ENCODE peak calls at places on chromosome 18, in four cellular contexts. W is H9, P is neuronal stem cell, C is IMR-90. Q is an unnamed sample.

GRCh38 chr18:22691988-22692710 is 241.0 kb upstream of the RBBP8 start:
- DNase-seq in C (peak; percentile 95), P (no peak), W (no peak), Q (peak; percentile 82)

GRCh38 chr18:49582579-49582978 is 20.7 kb downstream of the LIPG start:
- DNase-seq in W (no peak), P (no peak), C (peak; percentile 13), Q (peak; percentile 32)

GRCh38 chr18:21508302-21508701 is 92.2 kb downstream of the ESCO1 start:
- DNase-seq in C (no peak), P (no peak), W (no peak), Q (no peak)

GRCh38 chr18:48942086-48942485 is 8.7 kb downstream of the SMAD7 start:
- DNase-seq in W (no peak), P (no peak), C (no peak), Q (no peak)

GRCh38 chr18:48828713-48829442 is 121.9 kb downstream of the SMAD7 start:
- DNase-seq in P (no peak), W (peak; percentile 34), C (no peak), Q (no peak)

GRCh38 chr18:48374423-48375149 is 34.6 kb downstream of the ZBTB7C start:
- DNase-seq in P (no peak), W (no peak), C (no peak), Q (no peak)

GRCh38 chr18:59478591-59478990 is 119.5 kb upstream of the LMAN1 start:
- DNase-seq in W (no peak), P (no peak), C (peak; percentile 47), Q (no peak)

GRCh38 chr18:49742563-49743295 is 70.6 kb downstream of the ACAA2 start:
- DNase-seq in W (no peak), C (no peak), P (no peak), Q (no peak)

GRCh38 chr18:49613141-49613641 is 51.3 kb downstream of the LIPG start:
- DNase-seq in W (peak; percentile 92), C (no peak), P (peak; percentile 71), Q (no peak)

GRCh38 chr18:14769381-14769780 is 21.4 kb downstream of the ANKRD30B start:
- DNase-seq in P (no peak), W (no peak), C (no peak), Q (no peak)

GRCh38 chr18:72460210-72460680 is 83.9 kb downstream of the CBLN2 start:
- DNase-seq in P (no peak), W (no peak), C (peak; percentile 6), Q (no peak)

GRCh38 chr18:74116628-74117554 is 30.7 kb downstream of the FBXO15 start:
- DNase-seq in W (peak; percentile 67), C (peak; percentile 65), P (no peak), Q (peak; percentile 58)

GRCh38 chr18:36186461-36187137 is 698 bp upstream of the MOCOS start:
- DNase-seq in P (no peak), C (no peak), W (peak; percentile 60), Q (peak; percentile 17)

GRCh38 chr18:43013489-43013888 is 102.0 kb downstream of the RIT2 start:
- DNase-seq in W (no peak), P (no peak), C (no peak), Q (peak; percentile 33)

GRCh38 chr18:24055878-24056277 is 41.3 kb downstream of the TTC39C start:
- DNase-seq in W (no peak), P (no peak), C (peak; percentile 11), Q (no peak)

GRCh38 chr18:26089247-26090129 is 925 bp downstream of the SS18 start:
- DNase-seq in W (peak; percentile 46), C (peak; percentile 49), P (peak; percentile 35), Q (peak; percentile 70)

GRCh38 chr18:48947583-48947982 is 3.2 kb downstream of the SMAD7 start:
- DNase-seq in W (peak; percentile 22), C (no peak), P (no peak), Q (peak; percentile 22)

GRCh38 chr18:76821356-76821874 is 942 bp upstream of the ZNF236 start:
- DNase-seq in W (no peak), C (no peak), P (no peak), Q (no peak)

GRCh38 chr18:76817888-76818611 is 4.3 kb upstream of the ZNF236 start:
- DNase-seq in C (no peak), P (no peak), W (no peak), Q (no peak)

GRCh38 chr18:76822510-76823165 is at the start of gene ZNF236:
- DNase-seq in W (peak; percentile 57), P (peak; percentile 77), C (peak; percentile 77), Q (peak; percentile 80)

GRCh38 chr18:76821875-76822509 is 365 bp upstream of the ZNF236 start:
- DNase-seq in P (peak; percentile 40), C (peak; percentile 35), W (no peak), Q (peak; percentile 61)

DNA sequence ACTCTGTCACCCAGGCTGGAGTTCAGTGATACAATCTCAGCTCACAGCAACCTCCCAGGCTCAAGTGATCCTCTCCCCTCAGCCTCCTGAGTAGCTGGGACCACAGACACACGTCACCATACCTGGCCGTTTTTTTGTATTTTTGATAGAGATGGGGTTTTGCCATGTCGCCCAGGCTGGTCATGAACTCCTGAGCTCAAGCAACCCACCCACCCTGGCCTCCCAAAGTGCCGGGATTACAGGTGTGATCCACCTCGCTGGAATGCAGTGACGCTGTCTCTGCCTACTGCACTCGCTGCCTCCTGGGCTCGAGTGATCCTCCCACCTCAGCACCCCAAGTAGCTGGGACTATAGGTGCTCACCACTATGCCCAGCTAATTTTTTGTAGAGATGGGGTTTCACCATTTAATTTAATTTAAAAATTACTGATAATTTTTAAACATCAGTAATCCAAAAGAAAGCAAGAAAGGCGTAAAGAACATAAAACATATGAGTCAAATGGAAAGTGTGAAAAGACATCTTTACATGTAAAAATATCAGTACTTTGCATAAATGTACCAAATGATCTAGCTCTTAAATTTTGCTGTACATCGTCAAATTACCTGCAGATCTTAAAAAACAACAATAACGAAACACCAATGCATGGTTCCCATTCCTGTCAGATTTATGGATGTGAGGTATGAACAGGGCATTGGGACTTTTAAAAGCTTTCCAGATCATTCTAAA is 2.8 kb upstream of the ZNF236 start:
- DNase-seq in P (no peak), C (no peak), W (no peak), Q (no peak)
- H3K23ac ChIP-seq in P (no peak overlapping the region), C (no peak overlapping the region), W (no peak overlapping the region), Q (no peak overlapping the region)

DNA sequence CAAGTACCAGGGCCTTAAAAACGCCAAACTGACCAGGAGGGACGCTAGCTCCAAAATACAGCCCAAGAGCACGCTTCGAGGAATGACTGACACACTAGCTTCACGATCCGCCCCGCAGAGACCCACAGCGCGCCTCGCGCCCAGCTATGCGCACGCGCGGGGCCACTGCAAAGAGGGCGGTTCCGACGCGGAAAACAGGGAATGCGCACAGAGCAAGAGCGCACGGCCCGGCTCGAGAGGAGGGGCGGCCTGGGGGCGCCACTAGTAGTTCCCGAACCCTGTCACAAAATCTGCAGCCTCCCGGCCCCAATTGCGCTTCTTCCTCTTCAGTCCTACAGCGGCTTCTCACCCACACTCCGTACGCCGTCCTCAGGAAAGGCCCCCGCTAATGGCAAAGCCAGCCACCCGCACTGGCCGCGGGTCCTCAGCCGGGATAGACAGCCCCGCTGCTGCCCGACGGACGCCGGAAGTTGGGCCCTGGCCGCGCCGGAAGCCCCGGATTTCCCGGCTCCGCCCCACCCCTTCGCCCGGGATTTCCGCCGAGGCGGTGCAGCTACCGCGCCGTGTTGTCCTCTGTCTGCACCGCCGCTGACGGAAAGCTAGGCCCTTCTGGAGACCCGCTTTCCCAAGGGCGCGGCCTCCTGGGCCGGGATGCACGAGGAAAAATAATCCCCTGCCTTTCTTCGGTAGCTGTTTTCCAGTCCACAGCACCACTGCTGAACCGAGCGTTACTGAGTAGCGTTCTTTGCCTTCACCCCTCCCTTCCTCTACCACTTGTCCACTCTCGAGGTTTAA is at the start of gene HDHD2:
- DNase-seq in W (peak; percentile 86), P (peak; percentile 77), C (peak; percentile 69), Q (peak; percentile 88)
- H3K23ac ChIP-seq in W (no peak within 1 kb of the TSS), P (peak within 1 kb of the TSS; percentile 96), C (peak within 1 kb of the TSS; percentile 99), Q (no peak within 1 kb of the TSS)

GRCh38 chr18:2907459-2908145 is 60.8 kb downstream of the EMILIN2 start:
- DNase-seq in P (no peak), W (no peak), C (no peak), Q (no peak)

GRCh38 chr18:2905802-2906521 is 59.2 kb downstream of the EMILIN2 start:
- DNase-seq in W (peak; percentile 64), C (no peak), P (no peak), Q (peak; percentile 35)

GRCh38 chr18:2908166-2908945 is 61.5 kb downstream of the EMILIN2 start:
- DNase-seq in W (no peak), P (no peak), C (no peak), Q (no peak)

GRCh38 chr18:2908946-2909335 is 62.1 kb downstream of the EMILIN2 start:
- DNase-seq in C (no peak), W (no peak), P (no peak), Q (no peak)

GRCh38 chr18:2906522-2907458 is 60.0 kb downstream of the EMILIN2 start:
- DNase-seq in W (peak; percentile 46), C (no peak), P (no peak), Q (peak; percentile 49)
- H3K23ac ChIP-seq in W (no peak overlapping the region), C (no peak overlapping the region), P (peak overlapping the region; percentile 70), Q (no peak overlapping the region)

DNA sequence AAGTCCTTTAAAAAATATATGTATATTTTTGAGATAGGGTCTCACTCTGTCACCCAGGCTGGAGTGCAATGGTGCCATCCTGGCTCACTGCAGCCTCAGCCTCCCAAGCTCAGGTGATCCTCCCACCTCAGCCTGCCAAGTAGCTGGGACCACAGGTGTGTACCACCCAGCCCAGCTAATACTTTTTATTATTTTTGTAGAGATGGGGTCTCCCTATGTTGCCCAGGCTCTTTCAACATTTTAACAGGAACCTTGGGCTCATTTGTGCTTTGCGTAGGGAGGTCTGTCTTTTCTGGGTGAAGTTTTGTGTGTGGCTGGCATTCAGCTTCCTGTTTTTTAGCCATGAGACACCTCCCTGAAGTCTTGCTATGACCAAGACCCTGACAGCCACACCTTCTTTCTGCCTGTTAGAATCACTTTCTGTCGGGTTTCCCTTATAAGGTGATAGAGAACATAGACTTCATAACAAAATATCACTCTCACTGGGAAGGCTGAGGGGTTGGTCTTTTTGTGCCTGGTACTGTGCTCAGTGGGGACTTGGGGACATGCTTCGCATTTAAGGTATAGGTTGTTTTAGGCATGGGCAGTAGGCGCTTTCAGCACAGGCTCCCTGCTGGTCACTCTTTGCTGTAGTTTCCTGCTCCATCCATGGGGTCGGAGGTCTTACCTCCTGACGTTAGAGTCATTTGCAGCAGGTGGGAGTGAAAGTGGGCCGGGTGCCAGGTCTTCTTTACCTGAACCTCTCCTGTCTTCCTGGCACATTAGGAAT is 3.4 kb downstream of the RAB31 start:
- DNase-seq in C (no peak), W (no peak), P (no peak), Q (no peak)
- H3K23ac ChIP-seq in C (no peak overlapping the region), W (no peak overlapping the region), P (no peak overlapping the region), Q (no peak overlapping the region)

DNA sequence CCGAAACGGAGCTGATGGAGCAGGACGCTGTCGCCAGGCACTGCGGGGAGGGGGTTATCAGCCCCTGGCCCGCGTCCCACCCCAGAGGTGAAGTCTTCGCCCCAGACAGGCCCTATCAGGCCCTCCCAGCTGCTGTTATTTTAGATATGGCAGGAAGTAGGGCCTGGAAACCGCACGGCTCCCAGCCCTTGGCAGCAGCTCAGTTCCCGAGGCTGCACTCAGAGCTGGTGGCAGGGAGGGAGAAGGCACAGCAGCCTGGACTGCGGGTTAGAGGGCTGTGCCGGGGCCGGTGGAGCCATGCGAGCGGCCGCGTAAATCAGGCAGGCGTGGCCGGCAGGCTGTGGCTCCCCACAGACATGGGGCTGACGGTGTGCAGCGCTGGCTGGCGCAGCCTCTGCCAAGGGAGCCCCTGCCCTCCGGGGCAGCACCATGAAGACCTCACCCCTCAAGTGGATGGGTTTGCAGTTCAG is 111.4 kb downstream of the NFATC1 start:
- DNase-seq in W (no peak), C (no peak), P (no peak), Q (no peak)
- H3K23ac ChIP-seq in W (no peak overlapping the region), C (no peak overlapping the region), P (peak overlapping the region; percentile 83), Q (no peak overlapping the region)